ENCODE peak calls at places on chromosomes 5 and 9, in four cellular contexts. One of them, this sample, is unnamed.

GRCh38 chr9:109914280-109915027 is 134.5 kb downstream of the PALM2AKAP2 start:
- DNase-seq in NCI-H1092: no peak
- DNase-seq in astrocyte of the spinal cord: peak
- DNase-seq in Ammon's horn: no peak
- DNase-seq in this sample: no peak

GRCh38 chr9:99299214-99300102 is 77.4 kb downstream of the SEC61B start:
- DNase-seq in NCI-H1092: no peak
- DNase-seq in Ammon's horn: peak
- DNase-seq in astrocyte of the spinal cord: peak
- DNase-seq in this sample: peak

GRCh38 chr5:176542135-176542595 is 5.0 kb upstream of the RNF44 start:
- DNase-seq in Ammon's horn: no peak
- DNase-seq in astrocyte of the spinal cord: no peak
- DNase-seq in NCI-H1092: no peak
- DNase-seq in this sample: no peak

GRCh38 chr5:72848474-72849428 is 32.3 kb downstream of the TNPO1 start:
- DNase-seq in astrocyte of the spinal cord: peak
- DNase-seq in Ammon's horn: peak
- DNase-seq in NCI-H1092: no peak
- DNase-seq in this sample: peak

GRCh38 chr9:33742519-33742918 is 52.8 kb upstream of the PRSS3 start:
- DNase-seq in astrocyte of the spinal cord: no peak
- DNase-seq in Ammon's horn: no peak
- DNase-seq in NCI-H1092: no peak
- DNase-seq in this sample: no peak

GRCh38 chr9:764105-764524 is 77.4 kb upstream of the DMRT1 start:
- DNase-seq in NCI-H1092: peak
- DNase-seq in astrocyte of the spinal cord: peak
- DNase-seq in Ammon's horn: peak
- DNase-seq in this sample: peak

GRCh38 chr5:87113848-87114247 is 153.8 kb upstream of the RASA1 start:
- DNase-seq in NCI-H1092: no peak
- DNase-seq in Ammon's horn: no peak
- DNase-seq in astrocyte of the spinal cord: peak
- DNase-seq in this sample: no peak

GRCh38 chr5:116583823-116584222 is 9.2 kb upstream of the SEMA6A start:
- DNase-seq in NCI-H1092: no peak
- DNase-seq in astrocyte of the spinal cord: no peak
- DNase-seq in Ammon's horn: no peak
- DNase-seq in this sample: no peak

GRCh38 chr9:19424176-19424779 is 15.5 kb downstream of the ACER2 start:
- DNase-seq in Ammon's horn: no peak
- DNase-seq in NCI-H1092: no peak
- DNase-seq in astrocyte of the spinal cord: no peak
- DNase-seq in this sample: no peak

GRCh38 chr9:35651964-35652828 is 1.5 kb upstream of the SIT1 start:
- DNase-seq in Ammon's horn: no peak
- DNase-seq in astrocyte of the spinal cord: peak
- DNase-seq in NCI-H1092: no peak
- DNase-seq in this sample: no peak

GRCh38 chr9:95574176-95574575 is 57.4 kb upstream of the PTCH1 start:
- DNase-seq in astrocyte of the spinal cord: no peak
- DNase-seq in Ammon's horn: peak
- DNase-seq in NCI-H1092: no peak
- DNase-seq in this sample: peak

GRCh38 chr9:18473551-18474279 is at the start of gene ADAMTSL1:
- DNase-seq in NCI-H1092: peak
- DNase-seq in astrocyte of the spinal cord: peak
- DNase-seq in Ammon's horn: peak
- DNase-seq in this sample: peak